ENCODE peak calls at places on chromosome 20, in eight cellular contexts. One of them, this sample, is unnamed.

GRCh38 chr20:63651942-63652191 is 1.4 kb downstream of the STMN3 start:
- DNase-seq in fibroblast of villous mesenchyme: no peak
- DNase-seq in GM06990: no peak
- DNase-seq in astrocyte of the spinal cord: no peak
- DNase-seq in neural progenitor cell: no peak
- DNase-seq in neural crest cell: no peak
- DNase-seq in RWPE1: no peak
- DNase-seq in pancreas: peak; percentile 58
- DNase-seq in this sample: no peak

GRCh38 chr20:37596890-37597539 is 69.3 kb upstream of the BLCAP start:
- DNase-seq in neural crest cell: no peak
- DNase-seq in astrocyte of the spinal cord: no peak
- DNase-seq in neural progenitor cell: no peak
- DNase-seq in fibroblast of villous mesenchyme: no peak
- DNase-seq in pancreas: no peak
- DNase-seq in GM06990: no peak
- DNase-seq in RWPE1: no peak
- DNase-seq in this sample: no peak

GRCh38 chr20:57432874-57433491 is 41.8 kb downstream of the RBM38 start:
- DNase-seq in RWPE1: peak; percentile 83
- DNase-seq in pancreas: no peak
- DNase-seq in astrocyte of the spinal cord: no peak
- DNase-seq in neural crest cell: no peak
- DNase-seq in fibroblast of villous mesenchyme: peak; percentile 34
- DNase-seq in GM06990: peak; percentile 89
- DNase-seq in neural progenitor cell: no peak
- DNase-seq in this sample: peak; percentile 92

GRCh38 chr20:22264917-22265316 is 319.5 kb downstream of the FOXA2 start:
- DNase-seq in neural crest cell: no peak
- DNase-seq in fibroblast of villous mesenchyme: no peak
- DNase-seq in pancreas: no peak
- DNase-seq in RWPE1: no peak
- DNase-seq in GM06990: no peak
- DNase-seq in astrocyte of the spinal cord: no peak
- DNase-seq in neural progenitor cell: no peak
- DNase-seq in this sample: no peak

GRCh38 chr20:29874476-29875202 is 1382.8 kb upstream of the DEFB115 start:
- DNase-seq in neural crest cell: no peak
- DNase-seq in neural progenitor cell: no peak
- DNase-seq in astrocyte of the spinal cord: no peak
- DNase-seq in GM06990: no peak
- DNase-seq in pancreas: no peak
- DNase-seq in fibroblast of villous mesenchyme: no peak
- DNase-seq in RWPE1: no peak
- DNase-seq in this sample: peak; percentile 40

GRCh38 chr20:25987073-25987927 is 290.6 kb upstream of the ZNF337 start:
- DNase-seq in GM06990: peak; percentile 82
- DNase-seq in pancreas: peak; percentile 42
- DNase-seq in neural progenitor cell: peak; percentile 59
- DNase-seq in astrocyte of the spinal cord: peak; percentile 22
- DNase-seq in fibroblast of villous mesenchyme: peak; percentile 33
- DNase-seq in neural crest cell: no peak
- DNase-seq in RWPE1: no peak
- DNase-seq in this sample: no peak

GRCh38 chr20:43452404-43453126 is 5.1 kb upstream of the SRSF6 start:
- DNase-seq in neural progenitor cell: no peak
- DNase-seq in neural crest cell: no peak
- DNase-seq in RWPE1: no peak
- DNase-seq in astrocyte of the spinal cord: no peak
- DNase-seq in pancreas: no peak
- DNase-seq in fibroblast of villous mesenchyme: no peak
- DNase-seq in GM06990: no peak
- DNase-seq in this sample: no peak

GRCh38 chr20:38192323-38192885 is 27.3 kb upstream of the TGM2 start:
- DNase-seq in fibroblast of villous mesenchyme: no peak
- DNase-seq in neural progenitor cell: no peak
- DNase-seq in pancreas: no peak
- DNase-seq in RWPE1: no peak
- DNase-seq in neural crest cell: no peak
- DNase-seq in GM06990: no peak
- DNase-seq in astrocyte of the spinal cord: no peak
- DNase-seq in this sample: no peak

GRCh38 chr20:46970937-46971630 is 76.4 kb downstream of the EYA2 start:
- DNase-seq in neural crest cell: peak; percentile 23
- DNase-seq in pancreas: no peak
- DNase-seq in fibroblast of villous mesenchyme: peak; percentile 88
- DNase-seq in RWPE1: peak; percentile 95
- DNase-seq in neural progenitor cell: peak; percentile 87
- DNase-seq in GM06990: no peak
- DNase-seq in astrocyte of the spinal cord: peak; percentile 81
- DNase-seq in this sample: peak; percentile 35

GRCh38 chr20:57809661-57810172 is 99.9 kb upstream of the PMEPA1 start:
- DNase-seq in pancreas: no peak
- DNase-seq in neural crest cell: no peak
- DNase-seq in fibroblast of villous mesenchyme: no peak
- DNase-seq in astrocyte of the spinal cord: no peak
- DNase-seq in RWPE1: peak; percentile 78
- DNase-seq in GM06990: no peak
- DNase-seq in neural progenitor cell: no peak
- DNase-seq in this sample: no peak

GRCh38 chr20:24153101-24154040 is 164.8 kb upstream of the GGTLC1 start:
- DNase-seq in neural progenitor cell: no peak
- DNase-seq in GM06990: no peak
- DNase-seq in astrocyte of the spinal cord: no peak
- DNase-seq in RWPE1: no peak
- DNase-seq in fibroblast of villous mesenchyme: no peak
- DNase-seq in pancreas: no peak
- DNase-seq in neural crest cell: no peak
- DNase-seq in this sample: no peak

GRCh38 chr20:17614812-17615644 is 45.2 kb downstream of the DSTN start:
- DNase-seq in RWPE1: no peak
- DNase-seq in fibroblast of villous mesenchyme: no peak
- DNase-seq in neural progenitor cell: no peak
- DNase-seq in GM06990: no peak
- DNase-seq in astrocyte of the spinal cord: no peak
- DNase-seq in neural crest cell: no peak
- DNase-seq in pancreas: peak; percentile 57
- DNase-seq in this sample: peak; percentile 7

GRCh38 chr20:32823737-32824588 is 4.2 kb downstream of the MAPRE1 start:
- DNase-seq in pancreas: no peak
- DNase-seq in RWPE1: no peak
- DNase-seq in neural progenitor cell: no peak
- DNase-seq in astrocyte of the spinal cord: no peak
- DNase-seq in GM06990: no peak
- DNase-seq in neural crest cell: no peak
- DNase-seq in fibroblast of villous mesenchyme: peak; percentile 67
- DNase-seq in this sample: no peak

GRCh38 chr20:4326194-4327065 is 311.1 kb upstream of the RNF24 start:
- DNase-seq in astrocyte of the spinal cord: no peak
- DNase-seq in pancreas: no peak
- DNase-seq in fibroblast of villous mesenchyme: no peak
- DNase-seq in RWPE1: peak; percentile 59
- DNase-seq in neural crest cell: no peak
- DNase-seq in GM06990: no peak
- DNase-seq in neural progenitor cell: no peak
- DNase-seq in this sample: no peak

GRCh38 chr20:25376236-25376635 is 14.4 kb downstream of the ABHD12 start:
- DNase-seq in fibroblast of villous mesenchyme: no peak
- DNase-seq in RWPE1: no peak
- DNase-seq in GM06990: no peak
- DNase-seq in pancreas: no peak
- DNase-seq in neural crest cell: no peak
- DNase-seq in neural progenitor cell: no peak
- DNase-seq in astrocyte of the spinal cord: no peak
- DNase-seq in this sample: no peak

GRCh38 chr20:64148581-64148980 is 15.7 kb upstream of the MYT1 start:
- DNase-seq in pancreas: no peak
- DNase-seq in GM06990: no peak
- DNase-seq in fibroblast of villous mesenchyme: no peak
- DNase-seq in neural crest cell: no peak
- DNase-seq in neural progenitor cell: no peak
- DNase-seq in astrocyte of the spinal cord: no peak
- DNase-seq in RWPE1: no peak
- DNase-seq in this sample: no peak

GRCh38 chr20:31670371-31671228 is 32.9 kb downstream of the COX4I2 start:
- DNase-seq in GM06990: no peak
- DNase-seq in RWPE1: no peak
- DNase-seq in astrocyte of the spinal cord: peak; percentile 49
- DNase-seq in neural crest cell: no peak
- DNase-seq in pancreas: peak; percentile 84
- DNase-seq in fibroblast of villous mesenchyme: peak; percentile 85
- DNase-seq in neural progenitor cell: no peak
- DNase-seq in this sample: no peak

GRCh38 chr20:44959896-44960852 is at the start of gene TOMM34:
- DNase-seq in GM06990: peak; percentile 93
- DNase-seq in neural progenitor cell: peak; percentile 97
- DNase-seq in neural crest cell: peak; percentile 85
- DNase-seq in RWPE1: peak; percentile 99
- DNase-seq in pancreas: peak; percentile 95
- DNase-seq in fibroblast of villous mesenchyme: peak; percentile 91
- DNase-seq in astrocyte of the spinal cord: peak; percentile 91
- DNase-seq in this sample: peak; percentile 98

GRCh38 chr20:2206957-2207769 is 88.6 kb upstream of the TGM3 start:
- DNase-seq in pancreas: peak; percentile 83
- DNase-seq in RWPE1: peak; percentile 68
- DNase-seq in neural crest cell: peak; percentile 81
- DNase-seq in neural progenitor cell: peak; percentile 92
- DNase-seq in fibroblast of villous mesenchyme: peak; percentile 37
- DNase-seq in GM06990: peak; percentile 79
- DNase-seq in astrocyte of the spinal cord: peak; percentile 55
- DNase-seq in this sample: peak; percentile 88
- TF ChIP-seq CTCF in pancreas: peak; percentile 71
- TF ChIP-seq CTCF in RWPE1: peak; percentile 83
- TF ChIP-seq CTCF in neural crest cell: peak; percentile 88
- TF ChIP-seq CTCF in neural progenitor cell: peak; percentile 85
- TF ChIP-seq CTCF in fibroblast of villous mesenchyme: peak; percentile 68
- TF ChIP-seq CTCF in GM06990: peak; percentile 77
- TF ChIP-seq CTCF in astrocyte of the spinal cord: peak; percentile 79
- TF ChIP-seq CTCF in this sample: peak; percentile 89

DNA sequence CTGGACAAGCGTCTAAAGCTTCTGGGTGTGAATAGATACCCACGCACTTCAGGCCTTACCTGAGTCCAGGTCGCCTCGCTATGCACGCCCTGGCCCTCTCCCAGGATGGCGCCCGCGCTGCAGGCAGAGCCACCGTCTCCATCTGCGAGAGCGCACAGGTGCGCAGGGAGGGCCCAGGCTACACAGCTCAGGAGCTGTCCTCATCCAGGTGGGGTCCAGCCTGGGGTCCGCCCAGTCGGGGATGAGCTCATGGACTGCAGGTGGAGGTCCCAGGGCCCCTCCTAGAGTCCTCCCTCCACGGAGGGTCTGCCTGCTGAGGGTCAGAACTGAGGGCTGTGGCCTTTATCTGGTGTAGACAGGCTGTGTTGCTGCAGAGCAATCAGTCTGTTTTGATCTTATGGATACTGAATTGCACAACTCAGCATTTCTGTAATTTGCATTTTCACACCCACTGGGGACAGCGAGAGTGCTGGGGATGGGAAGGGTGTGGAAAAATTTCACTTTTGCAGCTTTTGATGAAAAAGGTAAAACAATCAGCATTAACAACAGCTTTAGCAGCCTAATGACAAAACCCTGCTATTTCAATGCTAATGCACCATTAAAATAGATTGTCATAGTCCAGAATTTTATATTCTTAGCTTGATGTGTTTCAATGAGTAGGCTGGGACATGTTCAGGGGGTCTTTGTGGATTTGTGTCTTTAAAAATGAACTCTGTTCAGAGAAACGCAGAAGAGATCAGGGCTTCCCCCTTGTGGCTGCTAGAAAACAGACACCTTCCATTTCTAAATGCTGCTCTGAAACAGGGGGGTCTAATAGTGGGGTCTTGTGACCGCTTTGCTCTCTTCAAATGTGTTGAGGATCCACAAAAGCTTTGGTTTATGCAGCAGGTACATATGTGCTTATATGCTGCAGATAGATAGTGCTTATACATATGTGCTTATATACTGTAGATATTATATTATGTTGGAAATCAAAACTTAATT is 77.8 kb upstream of the PHACTR3 start:
- DNase-seq in astrocyte of the spinal cord: no peak
- DNase-seq in RWPE1: no peak
- DNase-seq in GM06990: no peak
- DNase-seq in fibroblast of villous mesenchyme: no peak
- DNase-seq in neural crest cell: no peak
- DNase-seq in neural progenitor cell: peak; percentile 47
- DNase-seq in pancreas: no peak
- DNase-seq in this sample: no peak
- TF ChIP-seq CTCF in astrocyte of the spinal cord: peak; percentile 43
- TF ChIP-seq CTCF in RWPE1: peak; percentile 33
- TF ChIP-seq CTCF in GM06990: peak; percentile 39
- TF ChIP-seq CTCF in fibroblast of villous mesenchyme: peak; percentile 29
- TF ChIP-seq CTCF in neural crest cell: peak; percentile 58
- TF ChIP-seq CTCF in neural progenitor cell: peak; percentile 56
- TF ChIP-seq CTCF in pancreas: no peak
- TF ChIP-seq CTCF in this sample: peak; percentile 22

DNA sequence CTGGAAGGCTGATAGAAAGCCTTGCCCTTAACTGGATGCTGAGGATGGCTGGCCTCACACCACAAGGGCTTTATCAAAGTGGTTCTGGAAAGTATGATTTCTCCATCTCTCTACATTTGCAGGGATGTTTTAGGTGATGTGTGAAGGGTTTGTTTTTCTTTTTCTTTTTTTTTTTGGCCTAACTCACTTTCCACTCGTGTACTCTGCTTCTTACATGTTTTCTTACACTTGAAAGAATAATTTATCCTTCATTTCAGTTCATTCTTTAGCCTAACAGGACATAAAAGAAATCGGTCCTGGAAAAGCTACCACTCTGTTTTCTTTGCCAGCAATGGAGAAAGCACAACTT is 41.2 kb downstream of the ISM1 start:
- DNase-seq in astrocyte of the spinal cord: no peak
- DNase-seq in neural crest cell: no peak
- DNase-seq in GM06990: no peak
- DNase-seq in pancreas: no peak
- DNase-seq in neural progenitor cell: no peak
- DNase-seq in fibroblast of villous mesenchyme: no peak
- DNase-seq in RWPE1: no peak
- DNase-seq in this sample: no peak
- TF ChIP-seq CTCF in astrocyte of the spinal cord: no peak
- TF ChIP-seq CTCF in neural crest cell: no peak
- TF ChIP-seq CTCF in GM06990: no peak
- TF ChIP-seq CTCF in pancreas: peak; percentile 2
- TF ChIP-seq CTCF in neural progenitor cell: no peak
- TF ChIP-seq CTCF in fibroblast of villous mesenchyme: no peak
- TF ChIP-seq CTCF in RWPE1: peak; percentile 17
- TF ChIP-seq CTCF in this sample: no peak

DNA sequence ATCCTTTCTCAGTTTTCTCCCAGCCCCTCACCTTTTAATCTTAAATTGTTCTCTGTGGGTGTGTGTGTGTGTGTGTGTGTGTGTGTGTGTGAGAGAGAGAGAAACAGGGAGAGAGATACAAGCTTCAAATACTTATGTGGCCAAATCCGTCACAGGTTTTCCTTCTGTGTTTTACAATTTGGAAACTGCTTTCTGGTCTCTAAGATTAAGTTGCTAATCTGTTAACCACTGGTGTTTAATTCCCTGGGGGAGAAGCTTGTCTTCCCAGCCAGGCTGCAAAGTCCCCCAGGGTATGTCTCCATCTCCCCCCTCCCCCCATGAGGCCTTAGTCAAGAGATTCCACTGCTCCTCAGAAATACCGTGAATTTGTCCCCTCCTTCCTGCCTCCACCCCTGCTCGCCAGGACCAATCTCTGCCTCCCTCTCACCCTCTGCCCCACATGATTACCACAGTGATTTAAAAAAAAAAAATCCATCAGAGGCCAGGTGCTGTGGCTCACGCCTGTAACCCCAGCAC is 49.0 kb downstream of the RIPOR3 start:
- DNase-seq in RWPE1: no peak
- DNase-seq in neural progenitor cell: peak; percentile 64
- DNase-seq in astrocyte of the spinal cord: no peak
- DNase-seq in fibroblast of villous mesenchyme: peak; percentile 84
- DNase-seq in pancreas: no peak
- DNase-seq in GM06990: no peak
- DNase-seq in neural crest cell: no peak
- DNase-seq in this sample: no peak
- TF ChIP-seq CTCF in RWPE1: no peak
- TF ChIP-seq CTCF in neural progenitor cell: no peak
- TF ChIP-seq CTCF in astrocyte of the spinal cord: no peak
- TF ChIP-seq CTCF in fibroblast of villous mesenchyme: no peak
- TF ChIP-seq CTCF in pancreas: no peak
- TF ChIP-seq CTCF in GM06990: no peak
- TF ChIP-seq CTCF in neural crest cell: no peak
- TF ChIP-seq CTCF in this sample: no peak